ENCODE peak calls at places on chromosome 13, in four cellular contexts. P is GM23338, J is left ventricle myocardium superior, K is SHP77. G is an unnamed sample.

GRCh38 chr13:48158290-48158689 is 63.4 kb upstream of the MED4 start:
- DNase-seq in P (no peak), J (no peak), K (no peak), G (no peak)

GRCh38 chr13:20044086-20044485 is 85.6 kb downstream of the ZMYM2 start:
- DNase-seq in P (no peak), J (no peak), K (no peak), G (no peak)

GRCh38 chr13:30429721-30430694 is 7.7 kb downstream of the UBE2L5 start:
- DNase-seq in P (no peak), J (no peak), K (no peak), G (no peak)

GRCh38 chr13:25977216-25977615 is 74.6 kb downstream of the SHISA2 start:
- DNase-seq in P (peak), J (no peak), K (peak), G (no peak)

GRCh38 chr13:28494861-28495585 is at the start of gene FLT1:
- DNase-seq in P (peak), J (peak), K (no peak), G (peak)

GRCh38 chr13:40777957-40778235 is 6.9 kb upstream of the MRPS31 start:
- DNase-seq in P (no peak), J (no peak), K (no peak), G (no peak)

GRCh38 chr13:30355405-30355741 is 48.0 kb upstream of the KATNAL1 start:
- DNase-seq in P (peak), J (peak), K (peak), G (peak)

GRCh38 chr13:80082396-80083096 is 258.4 kb downstream of the SPRY2 start:
- DNase-seq in P (no peak), J (no peak), K (no peak), G (no peak)

GRCh38 chr13:28659611-28659970 is 661 bp downstream of the POMP start:
- DNase-seq in P (no peak), J (no peak), K (no peak), G (no peak)

GRCh38 chr13:24267283-24267682 is 42.1 kb upstream of the C1QTNF9 start:
- DNase-seq in P (no peak), J (no peak), K (no peak), G (no peak)

GRCh38 chr13:82370306-82370705 is 1512.0 kb downstream of the SLITRK1 start:
- DNase-seq in P (no peak), J (no peak), K (no peak), G (no peak)

GRCh38 chr13:54643863-54644262 is 1615.2 kb downstream of the OLFM4 start:
- DNase-seq in P (no peak), J (no peak), K (no peak), G (no peak)

GRCh38 chr13:28199089-28199488 is 60.7 kb downstream of the PAN3 start:
- DNase-seq in P (peak), J (no peak), K (no peak), G (no peak)

GRCh38 chr13:72150502-72150901 is 283.5 kb upstream of the DACH1 start:
- DNase-seq in P (peak), J (no peak), K (no peak), G (no peak)

GRCh38 chr13:48334534-48335127 is 31.1 kb downstream of the RB1 start:
- DNase-seq in P (peak), J (no peak), K (peak), G (no peak)